ENCODE peak calls at places on chromosomes 13 and 19, in nine cellular contexts. J is IMR-90, H is colonic mucosa, D is heart left ventricle, F is RWPE1, U is astrocyte of the spinal cord, I is left ventricle myocardium inferior, Q is neural progenitor cell, L is MCF 10A. K is an unnamed sample.

GRCh38 chr19:56537442-56537841 is 1.3 kb upstream of the ZFP28 start:
- DNase-seq in J (no peak), H (no peak), D (no peak), F (no peak), U (no peak), I (no peak), Q (no peak), L (no peak), K (no peak)

GRCh38 chr13:108700421-108701170 is 71.2 kb downstream of the MYO16 start:
- DNase-seq in J (peak; percentile 71), H (no peak), D (no peak), F (peak; percentile 31), U (peak; percentile 97), I (no peak), Q (no peak), L (peak; percentile 90), K (no peak)

GRCh38 chr13:24071423-24072075 is 89.0 kb upstream of the SPATA13 start:
- DNase-seq in J (peak; percentile 48), H (no peak), D (no peak), F (no peak), U (peak; percentile 26), I (no peak), Q (no peak), L (peak; percentile 18), K (peak; percentile 63)

GRCh38 chr13:23159205-23159586 is 21.6 kb upstream of the SGCG start:
- DNase-seq in J (peak; percentile 13), H (peak; percentile 42), D (peak; percentile 38), F (no peak), U (no peak), I (peak; percentile 33), Q (peak; percentile 82), L (peak; percentile 21), K (peak; percentile 16)

GRCh38 chr13:18943721-18944391 is 237.8 kb downstream of the TUBA3C start:
- DNase-seq in J (no peak), H (no peak), D (no peak), F (no peak), U (no peak), I (no peak), Q (no peak), L (no peak), K (no peak)

GRCh38 chr13:66534561-66534960 is 695.6 kb downstream of the PCDH9 start:
- DNase-seq in J (peak; percentile 80), H (no peak), D (no peak), F (no peak), U (peak; percentile 52), I (no peak), Q (no peak), L (no peak), K (peak; percentile 71)

GRCh38 chr19:15124572-15125231 is 17.5 kb downstream of the SYDE1 start:
- DNase-seq in J (no peak), H (peak; percentile 74), D (no peak), F (no peak), U (no peak), I (no peak), Q (no peak), L (peak; percentile 16), K (no peak)

GRCh38 chr13:106941779-106942178 is 373.8 kb upstream of the ARGLU1 start:
- DNase-seq in J (no peak), H (no peak), D (no peak), F (no peak), U (no peak), I (no peak), Q (no peak), L (no peak), K (no peak)

GRCh38 chr19:9709305-9709704 is 34.4 kb upstream of the ZNF562 start:
- DNase-seq in J (no peak), H (no peak), D (no peak), F (no peak), U (no peak), I (no peak), Q (no peak), L (no peak), K (no peak)

GRCh38 chr19:49359851-49360845 is 2.1 kb downstream of the TEAD2 start:
- DNase-seq in J (no peak), H (no peak), D (no peak), F (no peak), U (no peak), I (no peak), Q (no peak), L (no peak), K (peak; percentile 16)

GRCh38 chr19:4069331-4069959 is 2.7 kb upstream of the ZBTB7A start:
- DNase-seq in J (no peak), H (peak; percentile 54), D (peak; percentile 69), F (no peak), U (no peak), I (no peak), Q (no peak), L (no peak), K (no peak)

GRCh38 chr19:47447470-47448359 is 24.0 kb downstream of the SLC8A2 start:
- DNase-seq in J (peak; percentile 22), H (peak; percentile 71), D (no peak), F (peak; percentile 88), U (peak; percentile 15), I (peak; percentile 25), Q (peak; percentile 94), L (no peak), K (peak; percentile 43)

GRCh38 chr19:17949956-17950309 is 17.0 kb upstream of the KCNN1 start:
- DNase-seq in J (no peak), H (no peak), D (no peak), F (no peak), U (no peak), I (no peak), Q (no peak), L (no peak), K (no peak)

GRCh38 chr13:42814868-42815267 is 33.5 kb downstream of the FAM216B start:
- DNase-seq in J (peak; percentile 94), H (no peak), D (no peak), F (peak; percentile 67), U (peak; percentile 87), I (no peak), Q (no peak), L (peak; percentile 68), K (peak; percentile 77)

GRCh38 chr13:35470671-35471465 is 5.6 kb downstream of the MAB21L1 start:
- DNase-seq in J (peak; percentile 2), H (peak; percentile 30), D (peak; percentile 65), F (no peak), U (peak; percentile 43), I (peak; percentile 62), Q (peak; percentile 89), L (no peak), K (peak; percentile 39)

GRCh38 chr19:43789029-43789428 is 8.3 kb upstream of the KCNN4 start:
- DNase-seq in J (peak; percentile 56), H (no peak), D (no peak), F (no peak), U (peak; percentile 52), I (no peak), Q (peak; percentile 79), L (peak; percentile 63), K (peak; percentile 68)

GRCh38 chr13:27383104-27383921 is 41.1 kb upstream of the GTF3A start:
- DNase-seq in J (no peak), H (no peak), D (no peak), F (no peak), U (no peak), I (no peak), Q (no peak), L (no peak), K (no peak)
- TF ChIP-seq CTCF in J (no peak), H (no peak), D (no peak), F (no peak), U (no peak), I (no peak), Q (no peak), L (no peak), K (no peak)

DNA sequence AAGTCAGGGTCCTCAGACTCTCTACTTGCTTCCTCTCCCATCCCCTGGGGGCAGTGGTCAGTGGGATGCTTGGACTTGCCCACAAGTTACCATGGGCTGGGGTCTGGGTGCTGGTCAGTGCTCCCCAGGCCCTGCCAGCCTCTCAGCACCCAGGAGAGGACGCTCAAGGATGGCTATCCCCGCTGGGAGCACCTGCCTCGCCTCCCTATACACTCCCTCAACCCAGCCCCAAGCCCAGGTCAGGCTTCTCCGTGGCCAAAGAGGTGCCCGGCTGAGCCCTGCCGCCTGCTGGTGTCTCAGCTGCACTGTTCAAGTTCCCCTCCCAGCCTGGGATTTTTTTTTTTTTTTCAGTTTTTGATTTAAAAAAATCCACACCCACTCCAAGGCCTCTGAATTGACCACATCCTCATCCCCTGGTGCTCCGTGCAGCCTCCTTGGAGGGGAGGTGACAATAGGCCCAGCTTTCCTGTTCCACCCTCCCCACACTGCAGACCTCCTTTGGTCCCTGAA is 10.8 kb downstream of the F2RL3 start:
- DNase-seq in J (no peak), H (peak; percentile 40), D (no peak), F (no peak), U (peak; percentile 18), I (no peak), Q (peak; percentile 62), L (peak; percentile 62), K (peak; percentile 49)
- TF ChIP-seq CTCF in J (peak; percentile 50), H (peak; percentile 50), D (peak; percentile 42), F (no peak), U (peak; percentile 64), I (peak; percentile 60), Q (peak; percentile 59), L (peak; percentile 68), K (peak; percentile 73)

GRCh38 chr13:93244918-93245280 is 18.3 kb downstream of the GPC6 start:
- DNase-seq in J (peak; percentile 38), H (no peak), D (no peak), F (peak; percentile 39), U (peak; percentile 41), I (no peak), Q (no peak), L (peak; percentile 60), K (peak; percentile 55)

GRCh38 chr13:93249918-93250306 is 23.3 kb downstream of the GPC6 start:
- DNase-seq in J (no peak), H (no peak), D (no peak), F (no peak), U (no peak), I (no peak), Q (no peak), L (no peak), K (no peak)

GRCh38 chr13:93249259-93249917 is 22.8 kb downstream of the GPC6 start:
- DNase-seq in J (peak; percentile 95), H (no peak), D (no peak), F (peak; percentile 68), U (peak; percentile 94), I (no peak), Q (no peak), L (peak; percentile 91), K (peak; percentile 88)

GRCh38 chr13:93246069-93246468 is 19.5 kb downstream of the GPC6 start:
- DNase-seq in J (no peak), H (no peak), D (no peak), F (no peak), U (no peak), I (no peak), Q (no peak), L (no peak), K (no peak)

GRCh38 chr13:93248627-93249047 is 22.0 kb downstream of the GPC6 start:
- DNase-seq in J (peak; percentile 35), H (no peak), D (no peak), F (no peak), U (peak; percentile 88), I (no peak), Q (peak; percentile 73), L (peak; percentile 53), K (peak; percentile 76)
- TF ChIP-seq CTCF in J (no peak), H (no peak), D (no peak), F (no peak), U (peak; percentile 76), I (no peak), Q (peak; percentile 63), L (peak; percentile 24), K (peak; percentile 5)

DNA sequence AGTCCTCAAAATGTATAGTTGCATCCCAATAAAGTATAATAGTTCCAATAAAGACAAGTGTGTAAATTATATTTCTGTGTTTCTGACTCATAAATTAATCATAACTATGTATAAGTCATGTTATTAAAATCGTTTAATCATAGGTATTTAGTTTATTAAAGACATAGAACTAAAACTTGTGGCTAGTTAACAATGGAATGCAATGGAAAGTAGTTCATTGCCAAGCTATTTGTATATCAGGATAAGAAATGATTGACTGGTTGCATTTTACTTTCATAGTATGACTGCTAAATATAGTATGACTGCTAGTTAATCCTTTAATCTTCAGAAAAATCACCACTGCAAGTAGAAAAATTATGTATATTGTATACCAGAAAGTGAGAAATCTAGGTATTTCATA is 16.9 kb downstream of the COG3 start:
- DNase-seq in J (no peak), H (no peak), D (no peak), F (peak; percentile 20), U (no peak), I (no peak), Q (no peak), L (no peak), K (no peak)
- TF ChIP-seq CTCF in J (no peak), H (no peak), D (no peak), F (no peak), U (no peak), I (no peak), Q (no peak), L (no peak), K (no peak)